ENCODE peak calls at places on chromosome 3, in eight cellular contexts. One of them, this sample, is unnamed.

GRCh38 chr3:160003520-160004128 is 15.0 kb downstream of the IL12A start:
- DNase-seq in IMR-90: peak
- DNase-seq in GM12891: no peak
- DNase-seq in breast epithelium: no peak
- DNase-seq in stomach: peak
- DNase-seq in H54: no peak
- DNase-seq in sigmoid colon: peak
- DNase-seq in K562: no peak
- DNase-seq in this sample: peak

GRCh38 chr3:173660645-173661299 is 263.2 kb downstream of the NLGN1 start:
- DNase-seq in IMR-90: peak
- DNase-seq in stomach: no peak
- DNase-seq in K562: no peak
- DNase-seq in breast epithelium: no peak
- DNase-seq in GM12891: no peak
- DNase-seq in H54: no peak
- DNase-seq in sigmoid colon: no peak
- DNase-seq in this sample: no peak

GRCh38 chr3:29693863-29694262 is 413.0 kb downstream of the RBMS3 start:
- DNase-seq in GM12891: no peak
- DNase-seq in stomach: no peak
- DNase-seq in sigmoid colon: no peak
- DNase-seq in K562: no peak
- DNase-seq in breast epithelium: no peak
- DNase-seq in H54: peak
- DNase-seq in IMR-90: peak
- DNase-seq in this sample: no peak

GRCh38 chr3:22315925-22316324 is 564.9 kb upstream of the ZNF385D start:
- DNase-seq in GM12891: no peak
- DNase-seq in stomach: no peak
- DNase-seq in breast epithelium: no peak
- DNase-seq in K562: no peak
- DNase-seq in IMR-90: no peak
- DNase-seq in sigmoid colon: no peak
- DNase-seq in H54: no peak
- DNase-seq in this sample: no peak

GRCh38 chr3:58688563-58688962 is 22.0 kb upstream of the FAM3D start:
- DNase-seq in GM12891: no peak
- DNase-seq in breast epithelium: no peak
- DNase-seq in stomach: no peak
- DNase-seq in H54: no peak
- DNase-seq in sigmoid colon: no peak
- DNase-seq in K562: no peak
- DNase-seq in IMR-90: no peak
- DNase-seq in this sample: no peak

GRCh38 chr3:139836656-139837464 is 98.1 kb upstream of the CLSTN2 start:
- DNase-seq in breast epithelium: no peak
- DNase-seq in sigmoid colon: no peak
- DNase-seq in K562: no peak
- DNase-seq in GM12891: no peak
- DNase-seq in IMR-90: no peak
- DNase-seq in stomach: no peak
- DNase-seq in H54: no peak
- DNase-seq in this sample: no peak

GRCh38 chr3:120203016-120203415 is 82.0 kb downstream of the GPR156 start:
- DNase-seq in H54: peak
- DNase-seq in sigmoid colon: peak
- DNase-seq in GM12891: no peak
- DNase-seq in breast epithelium: no peak
- DNase-seq in IMR-90: peak
- DNase-seq in K562: no peak
- DNase-seq in stomach: no peak
- DNase-seq in this sample: no peak

GRCh38 chr3:152283492-152284381 is 15.0 kb downstream of the MBNL1 start:
- DNase-seq in IMR-90: no peak
- DNase-seq in GM12891: no peak
- DNase-seq in H54: no peak
- DNase-seq in breast epithelium: no peak
- DNase-seq in stomach: no peak
- DNase-seq in K562: no peak
- DNase-seq in sigmoid colon: no peak
- DNase-seq in this sample: no peak

GRCh38 chr3:115999598-115999997 is 376.3 kb downstream of the GAP43 start:
- DNase-seq in sigmoid colon: no peak
- DNase-seq in stomach: no peak
- DNase-seq in K562: no peak
- DNase-seq in H54: no peak
- DNase-seq in breast epithelium: no peak
- DNase-seq in IMR-90: peak
- DNase-seq in GM12891: no peak
- DNase-seq in this sample: no peak

GRCh38 chr3:39109086-39109485 is 1.6 kb downstream of the TTC21A start:
- DNase-seq in sigmoid colon: no peak
- DNase-seq in IMR-90: no peak
- DNase-seq in K562: no peak
- DNase-seq in H54: no peak
- DNase-seq in GM12891: no peak
- DNase-seq in breast epithelium: no peak
- DNase-seq in stomach: no peak
- DNase-seq in this sample: no peak

GRCh38 chr3:24963762-24964625 is 464.1 kb upstream of the RARB start:
- DNase-seq in K562: no peak
- DNase-seq in IMR-90: peak
- DNase-seq in GM12891: no peak
- DNase-seq in H54: no peak
- DNase-seq in sigmoid colon: no peak
- DNase-seq in breast epithelium: no peak
- DNase-seq in stomach: no peak
- DNase-seq in this sample: peak

GRCh38 chr3:124860599-124860998 is 26.6 kb downstream of the ITGB5 start:
- DNase-seq in GM12891: no peak
- DNase-seq in sigmoid colon: peak
- DNase-seq in breast epithelium: peak
- DNase-seq in K562: no peak
- DNase-seq in IMR-90: peak
- DNase-seq in H54: peak
- DNase-seq in stomach: peak
- DNase-seq in this sample: peak

GRCh38 chr3:48030188-48030587 is 14.0 kb upstream of the MAP4 start:
- DNase-seq in IMR-90: no peak
- DNase-seq in K562: no peak
- DNase-seq in stomach: no peak
- DNase-seq in sigmoid colon: no peak
- DNase-seq in breast epithelium: no peak
- DNase-seq in GM12891: no peak
- DNase-seq in H54: no peak
- DNase-seq in this sample: no peak

GRCh38 chr3:69084326-69084667 is 440 bp upstream of the ARL6IP5 start:
- DNase-seq in K562: no peak
- DNase-seq in H54: peak
- DNase-seq in stomach: peak
- DNase-seq in sigmoid colon: no peak
- DNase-seq in IMR-90: peak
- DNase-seq in breast epithelium: no peak
- DNase-seq in GM12891: no peak
- DNase-seq in this sample: peak

GRCh38 chr3:132635052-132635451 is 24.6 kb downstream of the ACAD11 start:
- DNase-seq in stomach: no peak
- DNase-seq in breast epithelium: no peak
- DNase-seq in IMR-90: no peak
- DNase-seq in GM12891: no peak
- DNase-seq in sigmoid colon: no peak
- DNase-seq in K562: no peak
- DNase-seq in H54: no peak
- DNase-seq in this sample: no peak

GRCh38 chr3:178084938-178085816 is 451.1 kb upstream of the KCNMB2 start:
- DNase-seq in K562: no peak
- DNase-seq in H54: no peak
- DNase-seq in sigmoid colon: peak
- DNase-seq in GM12891: no peak
- DNase-seq in stomach: peak
- DNase-seq in breast epithelium: peak
- DNase-seq in IMR-90: peak
- DNase-seq in this sample: peak

GRCh38 chr3:40381904-40382616 is 4.9 kb upstream of the ENTPD3 start:
- DNase-seq in H54: no peak
- DNase-seq in GM12891: no peak
- DNase-seq in K562: no peak
- DNase-seq in sigmoid colon: no peak
- DNase-seq in stomach: no peak
- DNase-seq in breast epithelium: no peak
- DNase-seq in IMR-90: no peak
- DNase-seq in this sample: no peak

DNA sequence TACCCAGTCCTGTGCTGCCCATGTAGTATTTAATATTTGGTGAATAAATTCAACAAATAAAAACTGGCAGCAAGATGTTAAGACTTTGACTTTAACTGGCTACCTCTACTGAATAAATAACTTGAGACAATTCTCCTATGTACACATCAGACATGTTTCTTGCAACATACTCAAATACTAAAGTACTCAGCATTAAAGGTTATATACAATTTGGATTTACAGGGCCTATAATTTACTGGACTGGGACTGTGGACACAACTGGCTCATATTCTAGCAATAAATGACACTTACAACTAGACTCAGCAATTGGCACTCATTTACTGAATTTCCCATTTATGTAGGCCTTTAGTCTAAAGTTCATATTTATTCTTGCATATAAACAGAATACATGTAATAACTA is 2.4 kb downstream of the RPL22L1 start:
- DNase-seq in sigmoid colon: no peak
- DNase-seq in breast epithelium: no peak
- DNase-seq in H54: no peak
- DNase-seq in GM12891: no peak
- DNase-seq in stomach: no peak
- DNase-seq in K562: no peak
- DNase-seq in IMR-90: no peak
- DNase-seq in this sample: no peak
- TF ChIP-seq POLR2A in sigmoid colon: no peak
- TF ChIP-seq POLR2A in breast epithelium: no peak
- TF ChIP-seq POLR2A in H54: no peak
- TF ChIP-seq POLR2A in GM12891: no peak
- TF ChIP-seq POLR2A in stomach: no peak
- TF ChIP-seq POLR2A in K562: peak
- TF ChIP-seq POLR2A in IMR-90: no peak
- TF ChIP-seq POLR2A in this sample: no peak

GRCh38 chr3:50321146-50321843 is 1.2 kb downstream of the HYAL2 start:
- DNase-seq in breast epithelium: peak
- DNase-seq in IMR-90: peak
- DNase-seq in K562: peak
- DNase-seq in GM12891: peak
- DNase-seq in H54: peak
- DNase-seq in stomach: peak
- DNase-seq in sigmoid colon: peak
- DNase-seq in this sample: peak

GRCh38 chr3:50322386-50323091 is at the start of gene HYAL2:
- DNase-seq in H54: no peak
- DNase-seq in sigmoid colon: no peak
- DNase-seq in breast epithelium: no peak
- DNase-seq in IMR-90: no peak
- DNase-seq in GM12891: no peak
- DNase-seq in K562: no peak
- DNase-seq in stomach: peak
- DNase-seq in this sample: no peak

GRCh38 chr3:50320853-50321145 is 1.7 kb downstream of the HYAL2 start:
- DNase-seq in K562: no peak
- DNase-seq in sigmoid colon: no peak
- DNase-seq in GM12891: no peak
- DNase-seq in H54: no peak
- DNase-seq in IMR-90: no peak
- DNase-seq in stomach: no peak
- DNase-seq in breast epithelium: no peak
- DNase-seq in this sample: no peak

GRCh38 chr3:50323092-50323600 is 601 bp upstream of the HYAL2 start:
- DNase-seq in breast epithelium: no peak
- DNase-seq in sigmoid colon: no peak
- DNase-seq in IMR-90: no peak
- DNase-seq in stomach: no peak
- DNase-seq in H54: no peak
- DNase-seq in K562: no peak
- DNase-seq in GM12891: no peak
- DNase-seq in this sample: no peak

GRCh38 chr3:50321844-50322385 is 630 bp downstream of the HYAL2 start:
- DNase-seq in H54: no peak
- DNase-seq in GM12891: no peak
- DNase-seq in K562: no peak
- DNase-seq in sigmoid colon: no peak
- DNase-seq in IMR-90: no peak
- DNase-seq in breast epithelium: no peak
- DNase-seq in stomach: no peak
- DNase-seq in this sample: peak
- TF ChIP-seq POLR2A in H54: no peak
- TF ChIP-seq POLR2A in GM12891: no peak
- TF ChIP-seq POLR2A in K562: no peak
- TF ChIP-seq POLR2A in sigmoid colon: no peak
- TF ChIP-seq POLR2A in IMR-90: no peak
- TF ChIP-seq POLR2A in breast epithelium: no peak
- TF ChIP-seq POLR2A in stomach: no peak
- TF ChIP-seq POLR2A in this sample: peak

GRCh38 chr3:4986175-4986610 is 7.0 kb downstream of the BHLHE40 start:
- DNase-seq in K562: no peak
- DNase-seq in breast epithelium: no peak
- DNase-seq in H54: no peak
- DNase-seq in sigmoid colon: no peak
- DNase-seq in stomach: no peak
- DNase-seq in GM12891: no peak
- DNase-seq in IMR-90: peak
- DNase-seq in this sample: no peak

GRCh38 chr3:4984511-4984864 is 5.3 kb downstream of the BHLHE40 start:
- DNase-seq in H54: no peak
- DNase-seq in breast epithelium: no peak
- DNase-seq in sigmoid colon: no peak
- DNase-seq in K562: no peak
- DNase-seq in stomach: no peak
- DNase-seq in GM12891: no peak
- DNase-seq in IMR-90: peak
- DNase-seq in this sample: no peak

GRCh38 chr3:4983739-4984510 is 4.7 kb downstream of the BHLHE40 start:
- DNase-seq in GM12891: peak
- DNase-seq in sigmoid colon: no peak
- DNase-seq in stomach: peak
- DNase-seq in IMR-90: peak
- DNase-seq in breast epithelium: no peak
- DNase-seq in K562: peak
- DNase-seq in H54: no peak
- DNase-seq in this sample: no peak

GRCh38 chr3:4986611-4987373 is 7.6 kb downstream of the BHLHE40 start:
- DNase-seq in K562: peak
- DNase-seq in GM12891: peak
- DNase-seq in stomach: peak
- DNase-seq in breast epithelium: peak
- DNase-seq in H54: peak
- DNase-seq in sigmoid colon: peak
- DNase-seq in IMR-90: peak
- DNase-seq in this sample: peak

GRCh38 chr3:4985330-4986174 is 6.3 kb downstream of the BHLHE40 start:
- DNase-seq in stomach: no peak
- DNase-seq in H54: no peak
- DNase-seq in IMR-90: peak
- DNase-seq in K562: no peak
- DNase-seq in sigmoid colon: no peak
- DNase-seq in GM12891: no peak
- DNase-seq in breast epithelium: peak
- DNase-seq in this sample: peak
- TF ChIP-seq POLR2A in stomach: no peak
- TF ChIP-seq POLR2A in H54: peak
- TF ChIP-seq POLR2A in IMR-90: peak
- TF ChIP-seq POLR2A in K562: peak
- TF ChIP-seq POLR2A in sigmoid colon: no peak
- TF ChIP-seq POLR2A in GM12891: peak
- TF ChIP-seq POLR2A in breast epithelium: no peak
- TF ChIP-seq POLR2A in this sample: no peak

GRCh38 chr3:108223928-108224327 is 1.7 kb upstream of the IFT57 start:
- DNase-seq in IMR-90: peak
- DNase-seq in H54: no peak
- DNase-seq in K562: no peak
- DNase-seq in GM12891: no peak
- DNase-seq in sigmoid colon: no peak
- DNase-seq in breast epithelium: no peak
- DNase-seq in stomach: no peak
- DNase-seq in this sample: no peak
- TF ChIP-seq POLR2A in IMR-90: no peak
- TF ChIP-seq POLR2A in H54: no peak
- TF ChIP-seq POLR2A in K562: no peak
- TF ChIP-seq POLR2A in GM12891: no peak
- TF ChIP-seq POLR2A in sigmoid colon: no peak
- TF ChIP-seq POLR2A in breast epithelium: no peak
- TF ChIP-seq POLR2A in stomach: no peak
- TF ChIP-seq POLR2A in this sample: no peak